ENCODE peak calls at places on chromosomes 4 and X, in seven cellular contexts. One of them, this sample, is unnamed.

GRCh38 chrX:79182616-79183015 is 38.1 kb downstream of the GPR174 start:
- DNase-seq in adrenal gland: no peak
- DNase-seq in A549: no peak
- DNase-seq in stomach: no peak
- DNase-seq in HCT116: no peak
- DNase-seq in body of pancreas: no peak
- DNase-seq in transverse colon: no peak
- DNase-seq in this sample: no peak

GRCh38 chr4:99885063-99885664 is 9.1 kb downstream of the LAMTOR3 start:
- DNase-seq in adrenal gland: no peak
- DNase-seq in A549: peak; percentile 51
- DNase-seq in stomach: no peak
- DNase-seq in HCT116: peak; percentile 22
- DNase-seq in body of pancreas: no peak
- DNase-seq in transverse colon: no peak
- DNase-seq in this sample: peak; percentile 71

GRCh38 chr4:77045490-77045889 is 30.3 kb downstream of the CCNI start:
- DNase-seq in adrenal gland: no peak
- DNase-seq in A549: peak; percentile 10
- DNase-seq in stomach: no peak
- DNase-seq in HCT116: no peak
- DNase-seq in body of pancreas: no peak
- DNase-seq in transverse colon: no peak
- DNase-seq in this sample: peak; percentile 2

GRCh38 chr4:87112063-87112462 is 108.4 kb downstream of the KLHL8 start:
- DNase-seq in adrenal gland: no peak
- DNase-seq in A549: no peak
- DNase-seq in stomach: no peak
- DNase-seq in HCT116: no peak
- DNase-seq in body of pancreas: no peak
- DNase-seq in transverse colon: no peak
- DNase-seq in this sample: peak; percentile 48

GRCh38 chr4:102608190-102608589 is 107.0 kb downstream of the NFKB1 start:
- DNase-seq in adrenal gland: no peak
- DNase-seq in A549: no peak
- DNase-seq in stomach: no peak
- DNase-seq in HCT116: no peak
- DNase-seq in body of pancreas: no peak
- DNase-seq in transverse colon: no peak
- DNase-seq in this sample: no peak

GRCh38 chr4:109163493-109163892 is 139.0 kb downstream of the COL25A1 start:
- DNase-seq in adrenal gland: no peak
- DNase-seq in A549: no peak
- DNase-seq in stomach: no peak
- DNase-seq in HCT116: no peak
- DNase-seq in body of pancreas: no peak
- DNase-seq in transverse colon: no peak
- DNase-seq in this sample: no peak

GRCh38 chr4:101279377-101279871 is 67.9 kb downstream of the PPP3CA start:
- DNase-seq in adrenal gland: peak; percentile 63
- DNase-seq in A549: peak; percentile 46
- DNase-seq in stomach: no peak
- DNase-seq in HCT116: no peak
- DNase-seq in body of pancreas: no peak
- DNase-seq in transverse colon: no peak
- DNase-seq in this sample: peak; percentile 75

GRCh38 chr4:139015269-139015947 is at the start of gene NOCT:
- DNase-seq in adrenal gland: peak; percentile 91
- DNase-seq in A549: peak; percentile 91
- DNase-seq in stomach: peak; percentile 92
- DNase-seq in HCT116: peak; percentile 82
- DNase-seq in body of pancreas: peak; percentile 92
- DNase-seq in transverse colon: peak; percentile 92
- DNase-seq in this sample: peak; percentile 92

GRCh38 chrX:115892056-115892708 is 278.4 kb upstream of the AGTR2 start:
- DNase-seq in adrenal gland: no peak
- DNase-seq in A549: no peak
- DNase-seq in stomach: no peak
- DNase-seq in HCT116: peak; percentile 3
- DNase-seq in body of pancreas: no peak
- DNase-seq in transverse colon: peak; percentile 55
- DNase-seq in this sample: no peak

GRCh38 chr4:149987330-149987751 is 90.9 kb upstream of the DCLK2 start:
- DNase-seq in adrenal gland: no peak
- DNase-seq in A549: no peak
- DNase-seq in stomach: no peak
- DNase-seq in HCT116: no peak
- DNase-seq in body of pancreas: no peak
- DNase-seq in transverse colon: no peak
- DNase-seq in this sample: no peak

GRCh38 chr4:39924014-39924413 is 53.7 kb downstream of the PDS5A start:
- DNase-seq in adrenal gland: no peak
- DNase-seq in A549: no peak
- DNase-seq in stomach: no peak
- DNase-seq in HCT116: no peak
- DNase-seq in body of pancreas: no peak
- DNase-seq in transverse colon: no peak
- DNase-seq in this sample: no peak

GRCh38 chr4:136025540-136025939 is 1506.8 kb downstream of the PCDH18 start:
- DNase-seq in adrenal gland: no peak
- DNase-seq in A549: no peak
- DNase-seq in stomach: no peak
- DNase-seq in HCT116: no peak
- DNase-seq in body of pancreas: no peak
- DNase-seq in transverse colon: no peak
- DNase-seq in this sample: no peak

GRCh38 chr4:110211007-110211769 is 12.8 kb upstream of the ELOVL6 start:
- DNase-seq in adrenal gland: peak; percentile 24
- DNase-seq in A549: peak; percentile 52
- DNase-seq in stomach: no peak
- DNase-seq in HCT116: no peak
- DNase-seq in body of pancreas: peak; percentile 18
- DNase-seq in transverse colon: peak; percentile 25
- DNase-seq in this sample: peak; percentile 62

GRCh38 chrX:86806786-86807185 is 658.5 kb downstream of the DACH2 start:
- DNase-seq in adrenal gland: no peak
- DNase-seq in A549: peak; percentile 23
- DNase-seq in stomach: no peak
- DNase-seq in HCT116: no peak
- DNase-seq in body of pancreas: no peak
- DNase-seq in transverse colon: no peak
- DNase-seq in this sample: no peak

GRCh38 chr4:149140841-149141240 is 674.8 kb downstream of the IQCM start:
- DNase-seq in adrenal gland: no peak
- DNase-seq in A549: no peak
- DNase-seq in stomach: no peak
- DNase-seq in HCT116: no peak
- DNase-seq in body of pancreas: no peak
- DNase-seq in transverse colon: no peak
- DNase-seq in this sample: no peak

GRCh38 chr4:77872723-77873435 is 10.2 kb downstream of the MRPL1 start:
- DNase-seq in adrenal gland: no peak
- DNase-seq in A549: no peak
- DNase-seq in stomach: no peak
- DNase-seq in HCT116: no peak
- DNase-seq in body of pancreas: no peak
- DNase-seq in transverse colon: no peak
- DNase-seq in this sample: no peak

GRCh38 chrX:6052111-6052745 is 176.4 kb downstream of the NLGN4X start:
- DNase-seq in adrenal gland: no peak
- DNase-seq in A549: no peak
- DNase-seq in stomach: no peak
- DNase-seq in HCT116: no peak
- DNase-seq in body of pancreas: no peak
- DNase-seq in transverse colon: no peak
- DNase-seq in this sample: no peak

GRCh38 chr4:6200922-6201362 is 593 bp upstream of the JAKMIP1 start:
- DNase-seq in adrenal gland: no peak
- DNase-seq in A549: no peak
- DNase-seq in stomach: no peak
- DNase-seq in HCT116: no peak
- DNase-seq in body of pancreas: no peak
- DNase-seq in transverse colon: no peak
- DNase-seq in this sample: no peak

GRCh38 chrX:331145-331771 is 12.7 kb upstream of the GTPBP6 start:
- DNase-seq in adrenal gland: no peak
- DNase-seq in A549: no peak
- DNase-seq in stomach: no peak
- DNase-seq in HCT116: no peak
- DNase-seq in body of pancreas: no peak
- DNase-seq in transverse colon: no peak
- DNase-seq in this sample: no peak

GRCh38 chr4:81751531-81752291 is 280.0 kb upstream of the RASGEF1B start:
- DNase-seq in adrenal gland: no peak
- DNase-seq in A549: no peak
- DNase-seq in stomach: no peak
- DNase-seq in HCT116: no peak
- DNase-seq in body of pancreas: no peak
- DNase-seq in transverse colon: no peak
- DNase-seq in this sample: no peak

GRCh38 chr4:134777626-134778025 is 576.0 kb upstream of the PABPC4L start:
- DNase-seq in adrenal gland: no peak
- DNase-seq in A549: peak; percentile 3
- DNase-seq in stomach: no peak
- DNase-seq in HCT116: peak; percentile 6
- DNase-seq in body of pancreas: no peak
- DNase-seq in transverse colon: no peak
- DNase-seq in this sample: no peak

GRCh38 chr4:26525136-26525535 is 34.9 kb upstream of the CCKAR start:
- DNase-seq in adrenal gland: no peak
- DNase-seq in A549: no peak
- DNase-seq in stomach: no peak
- DNase-seq in HCT116: no peak
- DNase-seq in body of pancreas: no peak
- DNase-seq in transverse colon: no peak
- DNase-seq in this sample: no peak

GRCh38 chrX:46959101-46959500 is 46.9 kb downstream of the JADE3 start:
- DNase-seq in adrenal gland: no peak
- DNase-seq in A549: no peak
- DNase-seq in stomach: no peak
- DNase-seq in HCT116: no peak
- DNase-seq in body of pancreas: no peak
- DNase-seq in transverse colon: no peak
- DNase-seq in this sample: no peak

DNA sequence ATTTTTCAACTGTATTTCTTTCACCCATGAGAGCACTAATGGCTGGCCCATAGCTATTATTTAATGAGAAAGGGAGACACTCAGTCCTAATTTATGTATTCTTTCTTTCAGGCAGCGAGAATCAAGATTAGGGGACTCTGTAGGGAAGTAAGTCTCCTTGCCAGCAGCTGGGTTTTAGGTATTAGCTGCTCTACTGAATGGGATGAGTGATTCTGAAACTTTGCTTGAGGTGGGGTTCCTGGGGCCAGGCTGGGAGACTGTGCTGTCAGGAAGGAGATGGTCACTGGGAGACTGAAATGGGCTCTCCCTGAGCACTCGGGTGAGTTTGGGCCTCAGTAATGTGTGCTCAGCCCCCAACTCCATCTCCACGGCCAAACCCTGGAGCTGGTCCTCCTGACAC is 78.7 kb downstream of the LNX1 start:
- DNase-seq in adrenal gland: no peak
- DNase-seq in A549: no peak
- DNase-seq in stomach: no peak
- DNase-seq in HCT116: no peak
- DNase-seq in body of pancreas: no peak
- DNase-seq in transverse colon: no peak
- DNase-seq in this sample: no peak
- TF ChIP-seq POLR2A in adrenal gland: no peak
- TF ChIP-seq POLR2A in A549: no peak
- TF ChIP-seq POLR2A in stomach: no peak
- TF ChIP-seq POLR2A in HCT116: no peak
- TF ChIP-seq POLR2A in body of pancreas: no peak
- TF ChIP-seq POLR2A in transverse colon: no peak
- TF ChIP-seq POLR2A in this sample: no peak

GRCh38 chr4:176334066-176334465 is 14.3 kb downstream of the SPCS3 start:
- DNase-seq in adrenal gland: no peak
- DNase-seq in A549: no peak
- DNase-seq in stomach: no peak
- DNase-seq in HCT116: no peak
- DNase-seq in body of pancreas: no peak
- DNase-seq in transverse colon: no peak
- DNase-seq in this sample: no peak

GRCh38 chr4:176335421-176335820 is 15.7 kb downstream of the SPCS3 start:
- DNase-seq in adrenal gland: no peak
- DNase-seq in A549: no peak
- DNase-seq in stomach: no peak
- DNase-seq in HCT116: no peak
- DNase-seq in body of pancreas: no peak
- DNase-seq in transverse colon: no peak
- DNase-seq in this sample: no peak

GRCh38 chr4:176333076-176333475 is 13.3 kb downstream of the SPCS3 start:
- DNase-seq in adrenal gland: no peak
- DNase-seq in A549: no peak
- DNase-seq in stomach: no peak
- DNase-seq in HCT116: no peak
- DNase-seq in body of pancreas: no peak
- DNase-seq in transverse colon: no peak
- DNase-seq in this sample: no peak
- TF ChIP-seq POLR2A in adrenal gland: no peak
- TF ChIP-seq POLR2A in A549: no peak
- TF ChIP-seq POLR2A in stomach: no peak
- TF ChIP-seq POLR2A in HCT116: no peak
- TF ChIP-seq POLR2A in body of pancreas: no peak
- TF ChIP-seq POLR2A in transverse colon: no peak
- TF ChIP-seq POLR2A in this sample: no peak

GRCh38 chrX:41131766-41132165 is 46.5 kb downstream of the USP9X start:
- DNase-seq in adrenal gland: no peak
- DNase-seq in A549: no peak
- DNase-seq in stomach: no peak
- DNase-seq in HCT116: no peak
- DNase-seq in body of pancreas: no peak
- DNase-seq in transverse colon: no peak
- DNase-seq in this sample: no peak

GRCh38 chrX:41128955-41129354 is 43.7 kb downstream of the USP9X start:
- DNase-seq in adrenal gland: no peak
- DNase-seq in A549: no peak
- DNase-seq in stomach: no peak
- DNase-seq in HCT116: no peak
- DNase-seq in body of pancreas: no peak
- DNase-seq in transverse colon: no peak
- DNase-seq in this sample: no peak

GRCh38 chrX:41122664-41123257 is 37.5 kb downstream of the USP9X start:
- DNase-seq in adrenal gland: no peak
- DNase-seq in A549: no peak
- DNase-seq in stomach: no peak
- DNase-seq in HCT116: no peak
- DNase-seq in body of pancreas: no peak
- DNase-seq in transverse colon: no peak
- DNase-seq in this sample: no peak

GRCh38 chrX:41121766-41122165 is 36.5 kb downstream of the USP9X start:
- DNase-seq in adrenal gland: no peak
- DNase-seq in A549: no peak
- DNase-seq in stomach: no peak
- DNase-seq in HCT116: no peak
- DNase-seq in body of pancreas: no peak
- DNase-seq in transverse colon: no peak
- DNase-seq in this sample: no peak

GRCh38 chrX:41127476-41128192 is 42.4 kb downstream of the USP9X start:
- DNase-seq in adrenal gland: no peak
- DNase-seq in A549: no peak
- DNase-seq in stomach: no peak
- DNase-seq in HCT116: no peak
- DNase-seq in body of pancreas: no peak
- DNase-seq in transverse colon: no peak
- DNase-seq in this sample: no peak
- TF ChIP-seq POLR2A in adrenal gland: no peak
- TF ChIP-seq POLR2A in A549: no peak
- TF ChIP-seq POLR2A in stomach: no peak
- TF ChIP-seq POLR2A in HCT116: no peak
- TF ChIP-seq POLR2A in body of pancreas: no peak
- TF ChIP-seq POLR2A in transverse colon: no peak
- TF ChIP-seq POLR2A in this sample: no peak

GRCh38 chr4:113394730-113395530 is 345.5 kb downstream of the ANK2 start:
- DNase-seq in adrenal gland: peak; percentile 75
- DNase-seq in A549: peak; percentile 78
- DNase-seq in stomach: peak; percentile 37
- DNase-seq in HCT116: peak; percentile 82
- DNase-seq in body of pancreas: peak; percentile 55
- DNase-seq in transverse colon: peak; percentile 35
- DNase-seq in this sample: peak; percentile 60
- TF ChIP-seq POLR2A in adrenal gland: no peak
- TF ChIP-seq POLR2A in A549: no peak
- TF ChIP-seq POLR2A in stomach: no peak
- TF ChIP-seq POLR2A in HCT116: no peak
- TF ChIP-seq POLR2A in body of pancreas: no peak
- TF ChIP-seq POLR2A in transverse colon: no peak
- TF ChIP-seq POLR2A in this sample: no peak